ENCODE peak calls at places on chromosome 22, in five cellular contexts. N is EH, A is HCT116, C is esophagus muscularis mucosa, P is AG20443. K is an unnamed sample.

GRCh38 chr22:46071451-46072029 is 78.8 kb upstream of the PPARA start:
- DNase-seq in N (peak), A (peak), C (peak), P (peak), K (peak)

GRCh38 chr22:22099833-22100812 is 117.5 kb upstream of the TOP3B start:
- DNase-seq in N (peak), A (peak), C (peak), P (no peak), K (no peak)

GRCh38 chr22:19845369-19845722 is 9.3 kb downstream of the GNB1L start:
- DNase-seq in N (peak), A (no peak), C (no peak), P (no peak), K (no peak)

GRCh38 chr22:36454916-36455570 is 26.4 kb downstream of the TXN2 start:
- DNase-seq in N (peak), A (peak), C (peak), P (peak), K (peak)

GRCh38 chr22:19823191-19823590 is 31.5 kb downstream of the GNB1L start:
- DNase-seq in N (no peak), A (no peak), C (no peak), P (no peak), K (peak)

GRCh38 chr22:29341056-29341848 is 25.8 kb upstream of the RASL10A start:
- DNase-seq in N (no peak), A (no peak), C (no peak), P (no peak), K (no peak)

GRCh38 chr22:23150762-23151161 is 5.5 kb downstream of the RAB36 start:
- DNase-seq in N (no peak), A (no peak), C (no peak), P (no peak), K (no peak)

GRCh38 chr22:24106385-24107381 is 74.6 kb upstream of the SUSD2 start:
- DNase-seq in N (peak), A (no peak), C (no peak), P (no peak), K (no peak)

GRCh38 chr22:19545935-19546207 is 21.7 kb upstream of the CLDN5 start:
- DNase-seq in N (no peak), A (no peak), C (no peak), P (no peak), K (no peak)

GRCh38 chr22:25853501-25853900 is 111.5 kb downstream of the MYO18B start:
- DNase-seq in N (no peak), A (no peak), C (no peak), P (no peak), K (no peak)

GRCh38 chr22:22424210-22424800 is 84.2 kb downstream of the ZNF280B start:
- DNase-seq in N (no peak), A (no peak), C (no peak), P (no peak), K (no peak)

GRCh38 chr22:41565403-41566054 is 4.7 kb downstream of the CSDC2 start:
- DNase-seq in N (peak), A (peak), C (no peak), P (peak), K (peak)

GRCh38 chr22:45656577-45656976 is 15.1 kb upstream of the ATXN10 start:
- DNase-seq in N (no peak), A (no peak), C (no peak), P (no peak), K (no peak)

K was measured in GM03348.